ENCODE peak calls at places on chromosomes 4 and X, in nine cellular contexts. W is DND-41, N is spleen, L is uterus, K is left ventricle myocardium inferior, B is tibial nerve, F is body of pancreas, R is IMR-90, J is tibial artery. P is an unnamed sample.

GRCh38 chr4:6327220-6327917 is 57.7 kb downstream of the WFS1 start:
- DNase-seq in W (peak; percentile 74), N (peak; percentile 95), L (peak; percentile 76), K (peak; percentile 80), B (peak; percentile 74), F (peak; percentile 82), R (peak; percentile 55), J (peak; percentile 67), P (peak; percentile 71)

GRCh38 chr4:43238556-43238955 is 346.0 kb downstream of the GRXCR1 start:
- DNase-seq in W (no peak), N (no peak), L (no peak), K (no peak), B (no peak), F (no peak), R (no peak), J (no peak), P (no peak)

GRCh38 chr4:10673817-10674369 is 10.7 kb downstream of the CLNK start:
- DNase-seq in W (no peak), N (no peak), L (no peak), K (no peak), B (no peak), F (no peak), R (no peak), J (no peak), P (no peak)

GRCh38 chrX:153357877-153358276 is 23.9 kb downstream of the ZNF275 start:
- DNase-seq in W (no peak), N (no peak), L (no peak), K (no peak), B (no peak), F (no peak), R (no peak), J (no peak), P (no peak)

GRCh38 chr4:38664704-38665401 is 854 bp downstream of the KLF3 start:
- DNase-seq in W (peak; percentile 22), N (peak; percentile 90), L (peak; percentile 69), K (peak; percentile 64), B (peak; percentile 43), F (peak; percentile 79), R (peak; percentile 56), J (peak; percentile 55), P (no peak)

GRCh38 chr4:130559268-130559667 is 1463.3 kb downstream of the C4orf33 start:
- DNase-seq in W (no peak), N (no peak), L (no peak), K (no peak), B (no peak), F (no peak), R (no peak), J (no peak), P (no peak)

GRCh38 chr4:126564283-126564854 is 1068.4 kb upstream of the INTU start:
- DNase-seq in W (no peak), N (no peak), L (no peak), K (no peak), B (no peak), F (no peak), R (peak; percentile 6), J (no peak), P (no peak)

GRCh38 chr4:169286562-169287301 is 16.0 kb upstream of the SH3RF1 start:
- DNase-seq in W (no peak), N (no peak), L (no peak), K (no peak), B (no peak), F (no peak), R (peak; percentile 19), J (no peak), P (no peak)

GRCh38 chr4:1026115-1026514 is 14.7 kb downstream of the FGFRL1 start:
- DNase-seq in W (no peak), N (no peak), L (no peak), K (peak; percentile 39), B (no peak), F (peak; percentile 79), R (peak; percentile 21), J (no peak), P (no peak)

GRCh38 chr4:52614241-52614640 is 44.9 kb downstream of the USP46 start:
- DNase-seq in W (no peak), N (no peak), L (no peak), K (no peak), B (no peak), F (no peak), R (no peak), J (no peak), P (no peak)
- TF ChIP-seq CTCF in W (no peak), N (no peak), L (no peak), K (no peak), B (no peak), F (no peak), R (no peak), J (no peak), P (no peak)

GRCh38 chrX:3141031-3141430 is 99.8 kb downstream of the ARSF start:
- DNase-seq in W (no peak), N (no peak), L (no peak), K (no peak), B (no peak), F (no peak), R (peak; percentile 39), J (no peak), P (no peak)

GRCh38 chrX:3145716-3146115 is 104.4 kb downstream of the ARSF start:
- DNase-seq in W (no peak), N (no peak), L (no peak), K (no peak), B (no peak), F (no peak), R (peak; percentile 23), J (no peak), P (no peak)

GRCh38 chrX:3144651-3145050 is 103.4 kb downstream of the ARSF start:
- DNase-seq in W (no peak), N (no peak), L (no peak), K (no peak), B (no peak), F (no peak), R (no peak), J (no peak), P (no peak)

GRCh38 chrX:3142259-3143042 is 101.2 kb downstream of the ARSF start:
- DNase-seq in W (peak; percentile 27), N (no peak), L (no peak), K (no peak), B (no peak), F (no peak), R (no peak), J (no peak), P (peak; percentile 74)

GRCh38 chrX:3143043-3143799 is 102.0 kb downstream of the ARSF start:
- DNase-seq in W (peak; percentile 45), N (no peak), L (no peak), K (no peak), B (no peak), F (no peak), R (no peak), J (no peak), P (peak; percentile 67)
- H3K27ac ChIP-seq in W (peak overlapping the region; percentile 11), N (peak overlapping the region; percentile 21), L (no peak overlapping the region), K (no peak overlapping the region), B (no peak overlapping the region), F (no peak overlapping the region), R (no peak overlapping the region), J (no peak overlapping the region), P (peak overlapping the region; percentile 75)

DNA sequence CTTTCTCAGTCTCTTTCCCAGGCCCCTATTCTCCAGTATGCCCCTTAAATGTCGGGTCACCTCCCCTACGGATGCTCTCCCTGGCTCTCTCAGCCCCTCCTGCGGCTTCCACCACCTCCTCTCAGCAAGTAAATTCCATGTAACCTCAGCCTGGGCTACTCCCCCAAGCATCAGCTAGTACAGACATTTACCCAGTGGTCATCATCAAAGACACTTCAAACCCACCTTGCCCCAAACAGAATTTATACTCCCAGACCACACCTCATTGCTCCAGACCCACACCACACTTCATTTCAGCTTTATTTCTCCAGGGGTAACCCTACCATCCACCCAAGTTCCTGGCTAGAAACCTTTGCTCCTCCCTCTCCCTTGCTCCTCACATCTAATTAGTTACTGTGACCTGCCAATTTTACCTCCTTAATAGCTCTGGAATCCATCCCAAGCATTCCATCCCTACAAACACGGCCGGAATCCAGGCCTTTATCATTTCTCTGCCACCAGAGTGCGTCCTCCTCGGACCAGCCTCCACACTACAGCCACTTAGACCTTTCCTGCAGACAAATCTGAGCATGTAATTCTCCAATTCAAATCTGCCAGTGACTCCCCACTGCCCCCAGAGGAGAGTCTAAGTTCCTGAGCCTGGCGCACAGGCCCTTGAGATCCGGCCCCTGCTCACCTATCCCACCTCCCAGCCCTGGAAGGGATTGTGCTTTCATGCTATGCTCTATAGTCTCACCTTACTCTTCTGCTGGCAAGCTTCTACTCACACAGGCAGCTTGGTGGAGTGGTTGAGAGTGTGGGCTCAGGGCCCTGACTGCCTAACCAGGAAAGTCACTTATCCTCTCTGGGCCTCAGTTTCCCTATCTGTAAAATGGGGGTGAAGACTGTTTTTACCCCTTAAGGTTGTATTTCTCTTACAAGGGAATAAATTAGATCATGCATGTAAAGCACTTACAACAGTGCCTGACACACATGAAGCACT is 31.4 kb downstream of the PJA1 start:
- DNase-seq in W (no peak), N (no peak), L (peak; percentile 40), K (no peak), B (peak; percentile 11), F (no peak), R (peak; percentile 69), J (no peak), P (no peak)
- TF ChIP-seq CTCF in W (no peak), N (peak; percentile 43), L (peak; percentile 57), K (peak; percentile 50), B (peak; percentile 38), F (no peak), R (peak; percentile 55), J (peak; percentile 38), P (no peak)

GRCh38 chr4:16122225-16122624 is 38.4 kb upstream of the PROM1 start:
- DNase-seq in W (no peak), N (no peak), L (no peak), K (no peak), B (no peak), F (no peak), R (no peak), J (no peak), P (peak; percentile 89)

GRCh38 chr4:16124232-16124631 is 40.4 kb upstream of the PROM1 start:
- DNase-seq in W (no peak), N (no peak), L (no peak), K (no peak), B (no peak), F (no peak), R (no peak), J (no peak), P (no peak)

GRCh38 chr4:16122784-16123183 is 39.0 kb upstream of the PROM1 start:
- DNase-seq in W (peak; percentile 19), N (no peak), L (no peak), K (no peak), B (no peak), F (no peak), R (no peak), J (no peak), P (no peak)

GRCh38 chr4:16125571-16126445 is 42.0 kb upstream of the PROM1 start:
- DNase-seq in W (no peak), N (no peak), L (no peak), K (no peak), B (no peak), F (no peak), R (no peak), J (no peak), P (peak; percentile 5)

DNA sequence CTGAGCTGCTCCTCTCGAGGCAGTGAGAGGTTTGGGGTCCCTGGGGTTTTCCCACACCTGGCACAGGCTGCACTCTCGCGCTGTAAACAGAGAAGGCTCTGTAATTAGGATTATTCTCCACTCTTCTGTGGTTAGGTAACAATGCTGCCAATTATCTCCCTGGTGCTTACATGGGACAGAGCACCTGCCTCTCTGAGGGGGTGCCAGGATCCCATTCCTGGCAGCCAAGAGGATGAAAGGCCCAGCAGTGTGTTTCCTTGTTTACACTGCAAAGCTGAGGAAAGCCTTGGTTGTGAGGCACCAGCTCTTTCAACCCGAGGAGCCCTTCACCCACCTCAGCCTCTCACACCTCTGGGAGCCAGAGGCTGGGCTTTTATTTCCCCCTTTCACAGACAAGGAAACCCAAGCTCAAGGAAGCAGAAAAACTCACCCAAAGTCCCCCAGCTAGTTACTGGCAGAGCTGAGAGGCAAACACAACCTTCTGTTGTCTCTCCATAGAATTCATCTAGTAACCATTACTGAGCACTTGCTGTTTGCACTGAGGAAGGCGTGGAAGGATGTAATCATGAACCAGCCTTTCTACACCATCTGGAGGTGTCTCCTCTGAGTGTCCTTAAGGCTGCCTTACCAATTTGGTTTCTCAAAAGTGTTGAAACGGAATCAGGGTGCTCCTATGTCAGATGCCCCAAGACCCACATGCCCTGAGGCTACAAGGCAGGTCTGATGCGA is 39.7 kb upstream of the PROM1 start:
- DNase-seq in W (no peak), N (no peak), L (no peak), K (no peak), B (no peak), F (peak; percentile 21), R (no peak), J (no peak), P (no peak)
- H3K27ac ChIP-seq in W (no peak overlapping the region), N (no peak overlapping the region), L (no peak overlapping the region), K (peak overlapping the region; percentile 23), B (no peak overlapping the region), F (peak overlapping the region; percentile 21), R (no peak overlapping the region), J (no peak overlapping the region), P (peak overlapping the region; percentile 62)